ENCODE peak calls at places on chromosome 20, in four cellular contexts. L is GM12878, M is A549, Q is HepG2. D is an unnamed sample.

GRCh38 chr20:11235058-11235457 is 561.3 kb upstream of the JAG1 start:
- DNase-seq in L (no peak), M (no peak), Q (no peak), D (no peak)

GRCh38 chr20:47648943-47649342 is 136.3 kb downstream of the SULF2 start:
- DNase-seq in L (no peak), M (no peak), Q (no peak), D (no peak)

GRCh38 chr20:4512891-4513550 is 208.7 kb upstream of the PRND start:
- DNase-seq in L (no peak), M (peak), Q (peak), D (no peak)

GRCh38 chr20:52974155-52974554 is 2.0 kb downstream of the TSHZ2 start:
- DNase-seq in L (peak), M (no peak), Q (no peak), D (peak)

GRCh38 chr20:24837721-24838456 is 111.2 kb upstream of the CST7 start:
- DNase-seq in L (no peak), M (no peak), Q (no peak), D (no peak)

GRCh38 chr20:44467289-44467883 is 8.3 kb upstream of the TTPAL start:
- DNase-seq in L (no peak), M (no peak), Q (peak), D (peak)

GRCh38 chr20:41293269-41294037 is 24.1 kb downstream of the ZHX3 start:
- DNase-seq in L (no peak), M (no peak), Q (no peak), D (no peak)

GRCh38 chr20:17849901-17850673 is 118.5 kb downstream of the SNX5 start:
- DNase-seq in L (no peak), M (peak), Q (peak), D (no peak)

GRCh38 chr20:5528719-5529256 is 212.0 kb upstream of the PROKR2 start:
- DNase-seq in L (peak), M (peak), Q (peak), D (peak)

GRCh38 chr20:56941101-56941686 is 312.1 kb downstream of the TFAP2C start:
- DNase-seq in L (no peak), M (no peak), Q (no peak), D (no peak)

GRCh38 chr20:52031206-52031573 is 160.4 kb downstream of the ZFP64 start:
- DNase-seq in L (no peak), M (no peak), Q (no peak), D (no peak)

GRCh38 chr20:45405566-45406259 is 2.4 kb upstream of the DBNDD2 start:
- DNase-seq in L (no peak), M (no peak), Q (no peak), D (peak)

GRCh38 chr20:21981607-21982344 is 276.3 kb downstream of the PAX1 start:
- DNase-seq in L (no peak), M (peak), Q (peak), D (no peak)

GRCh38 chr20:38751360-38751976 is 3.2 kb downstream of the ACTR5 start:
- DNase-seq in L (no peak), M (peak), Q (peak), D (peak)

GRCh38 chr20:39876974-39877615 is 811.9 kb downstream of the MAFB start:
- DNase-seq in L (no peak), M (no peak), Q (no peak), D (peak)

GRCh38 chr20:5313916-5314315 is 2.8 kb downstream of the PROKR2 start:
- DNase-seq in L (no peak), M (no peak), Q (no peak), D (no peak)

GRCh38 chr20:25984933-25985332 is 288.3 kb upstream of the ZNF337 start:
- DNase-seq in L (no peak), M (no peak), Q (no peak), D (no peak)

GRCh38 chr20:10642859-10643559 is 30.8 kb downstream of the JAG1 start:
- DNase-seq in L (no peak), M (no peak), Q (no peak), D (no peak)

GRCh38 chr20:57025666-57026065 is 240.8 kb downstream of the BMP7 start:
- DNase-seq in L (no peak), M (no peak), Q (no peak), D (no peak)

GRCh38 chr20:10954137-10954840 is 280.5 kb upstream of the JAG1 start:
- DNase-seq in L (no peak), M (peak), Q (peak), D (no peak)

GRCh38 chr20:13638162-13638495 is 603 bp downstream of the TASP1 start:
- DNase-seq in L (no peak), M (peak), Q (peak), D (no peak)

GRCh38 chr20:60057866-60058807 is 99.9 kb downstream of the CDH26 start:
- DNase-seq in L (no peak), M (no peak), Q (no peak), D (no peak)

GRCh38 chr20:61218886-61219480 is 33.1 kb upstream of the CDH4 start:
- DNase-seq in L (no peak), M (no peak), Q (no peak), D (no peak)

GRCh38 chr20:35730583-35731468 is 11.2 kb downstream of the RBM39 start:
- DNase-seq in L (no peak), M (no peak), Q (no peak), D (no peak)

GRCh38 chr20:56779452-56780143 is 150.5 kb downstream of the TFAP2C start:
- DNase-seq in L (no peak), M (no peak), Q (no peak), D (no peak)

GRCh38 chr20:62908971-62909791 is 17.1 kb downstream of the DIDO1 start:
- DNase-seq in L (no peak), M (no peak), Q (no peak), D (no peak)
- TF ChIP-seq PBX3 in L (no peak), M (no peak), Q (no peak), D (no peak)

DNA sequence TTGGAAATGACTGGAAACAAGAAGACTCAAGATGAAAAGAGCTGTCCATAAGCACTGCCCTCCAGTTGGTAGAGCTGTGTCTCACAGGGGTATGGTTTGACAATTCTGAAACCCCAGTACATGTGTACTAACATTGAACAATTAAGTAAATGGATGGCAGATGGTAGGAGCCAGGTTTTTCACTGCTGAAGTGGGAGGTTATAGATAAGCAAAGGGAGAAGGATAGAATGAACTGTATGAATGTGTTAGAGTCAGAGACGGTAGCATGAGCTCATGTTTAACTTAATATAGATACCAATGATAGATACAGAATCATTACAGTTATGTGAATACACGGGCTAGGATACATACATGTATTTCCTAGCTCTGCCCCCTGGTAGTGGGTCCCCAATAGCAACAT is 95.0 kb upstream of the SIRPA start:
- DNase-seq in L (no peak), M (no peak), Q (no peak), D (no peak)
- TF ChIP-seq SMC3 in L (no peak), M (no peak), Q (no peak), D (no peak)

GRCh38 chr20:8812818-8813217 is 256.1 kb upstream of the PLCB4 start:
- DNase-seq in L (no peak), M (no peak), Q (no peak), D (no peak)
- TF ChIP-seq REST in L (no peak), M (no peak), Q (no peak), D (no peak)

DNA sequence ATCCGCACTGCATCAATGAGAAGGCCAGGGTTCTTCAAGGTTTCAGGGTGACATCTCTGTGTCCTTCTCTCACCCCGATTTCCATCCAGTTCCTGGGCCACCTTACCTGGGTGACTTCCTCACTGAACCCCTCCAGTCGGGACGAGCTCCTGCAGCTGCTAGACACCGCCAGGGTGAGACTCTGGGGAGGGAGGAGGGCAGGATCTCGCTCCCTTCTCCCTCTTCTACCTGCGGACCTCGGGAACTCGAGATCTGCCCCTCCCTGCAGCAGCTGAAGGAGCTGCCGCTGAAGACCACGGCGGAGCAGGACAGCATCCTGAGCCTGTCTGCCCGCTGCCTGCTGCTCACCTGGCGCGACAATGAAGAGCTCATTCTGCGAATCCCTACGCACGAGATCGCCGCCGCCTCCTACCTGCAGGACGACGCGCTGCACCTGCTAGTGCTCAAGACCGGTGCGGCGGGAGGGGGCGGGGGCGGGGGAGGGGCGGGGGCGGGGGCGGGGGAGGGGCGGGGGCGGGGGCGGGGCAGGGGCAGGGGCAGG is 7.5 kb downstream of the CCM2L start:
- DNase-seq in L (no peak), M (peak), Q (peak), D (peak)
- TF ChIP-seq PBX3 in L (no peak), M (no peak), Q (no peak), D (no peak)

D was measured in SK-N-SH.